ENCODE peak calls at places on chromosomes 5 and 9, in four cellular contexts. X is A549, D is ovary, U is SK-N-SH. L is an unnamed sample.

GRCh38 chr5:175654807-175655206 is 3.1 kb upstream of the HRH2 start:
- DNase-seq in X (no peak), D (no peak), U (no peak), L (no peak)

GRCh38 chr5:36357391-36357790 is 55.7 kb upstream of the RANBP3L start:
- DNase-seq in D (no peak), U (no peak), X (no peak), L (no peak)

GRCh38 chr5:180673371-180674252 is 24.2 kb upstream of the FLT4 start:
- DNase-seq in X (no peak), U (peak), D (no peak), L (no peak)

GRCh38 chr5:143041461-143041860 is 271.3 kb downstream of the ARHGAP26 start:
- DNase-seq in D (no peak), X (no peak), U (no peak), L (no peak)

GRCh38 chr9:69168709-69169217 is 5.3 kb upstream of the TJP2 start:
- DNase-seq in U (no peak), D (no peak), X (no peak), L (no peak)

GRCh38 chr5:108148715-108149139 is 233.2 kb downstream of the FBXL17 start:
- DNase-seq in D (no peak), X (peak), U (peak), L (no peak)

GRCh38 chr9:89154218-89154617 is 24.4 kb downstream of the SHC3 start:
- DNase-seq in D (no peak), U (no peak), X (no peak), L (no peak)

GRCh38 chr5:56696900-56697299 is 118.4 kb upstream of the MAP3K1 start:
- DNase-seq in D (peak), X (no peak), U (no peak), L (no peak)

GRCh38 chr9:133990366-133991210 is 1.5 kb downstream of the VAV2 start:
- DNase-seq in U (peak), D (peak), X (peak), L (no peak)

GRCh38 chr5:580436-580835 is 31.7 kb upstream of the CEP72 start:
- DNase-seq in D (no peak), X (no peak), U (no peak), L (no peak)

GRCh38 chr5:127088226-127088625 is 14.9 kb upstream of the C5orf63 start:
- DNase-seq in U (no peak), D (no peak), X (peak), L (no peak)

GRCh38 chr9:81456431-81456970 is 232.8 kb downstream of the TLE1 start:
- DNase-seq in U (no peak), X (no peak), D (no peak), L (no peak)

GRCh38 chr5:35183243-35183955 is 46.9 kb downstream of the PRLR start:
- DNase-seq in X (peak), D (peak), U (peak), L (no peak)

GRCh38 chr9:37121881-37122280 is 1.5 kb downstream of the ZCCHC7 start:
- DNase-seq in X (no peak), U (no peak), D (no peak), L (no peak)

GRCh38 chr9:119951090-119951489 is 581.9 kb upstream of the BRINP1 start:
- DNase-seq in D (no peak), X (no peak), U (no peak), L (no peak)

GRCh38 chr9:16442622-16443021 is 427.8 kb downstream of the BNC2 start:
- DNase-seq in U (no peak), D (no peak), X (peak), L (no peak)

GRCh38 chr9:114486205-114486963 is 18.9 kb downstream of the WHRN start:
- DNase-seq in U (no peak), D (no peak), X (no peak), L (no peak)

GRCh38 chr9:91255327-91255726 is 106.4 kb downstream of the AUH start:
- DNase-seq in X (no peak), D (no peak), U (no peak), L (no peak)

GRCh38 chr9:112032733-112033132 is 136.1 kb downstream of the UGCG start:
- DNase-seq in U (no peak), D (no peak), X (no peak), L (no peak)

GRCh38 chr9:98791147-98792095 is 4.9 kb downstream of the ANKS6 start:
- DNase-seq in D (peak), X (peak), U (peak), L (peak)

GRCh38 chr5:55441107-55441771 is 93.5 kb downstream of the PLPP1 start:
- DNase-seq in U (no peak), D (no peak), X (no peak), L (no peak)

GRCh38 chr9:13076616-13077015 is 202.9 kb downstream of the MPDZ start:
- DNase-seq in X (no peak), D (no peak), U (no peak), L (no peak)

GRCh38 chr5:81850494-81850893 is 99.6 kb upstream of the SSBP2 start:
- DNase-seq in U (no peak), D (peak), X (no peak), L (no peak)

GRCh38 chr5:56169281-56169680 is 63.8 kb downstream of the ANKRD55 start:
- DNase-seq in X (no peak), U (no peak), D (no peak), L (no peak)

GRCh38 chr5:29697786-29698414 is 1495.6 kb upstream of the CDH6 start:
- DNase-seq in U (peak), X (no peak), D (no peak), L (no peak)

GRCh38 chr9:87189006-87189405 is 241.7 kb upstream of the GAS1 start:
- DNase-seq in U (no peak), X (no peak), D (no peak), L (no peak)

GRCh38 chr5:137019229-137019628 is 479.9 kb downstream of the SPOCK1 start:
- DNase-seq in X (no peak), D (no peak), U (no peak), L (no peak)

GRCh38 chr9:36222449-36222848 is 31.7 kb downstream of the CLTA start:
- DNase-seq in U (no peak), D (no peak), X (no peak), L (no peak)

GRCh38 chr5:133867341-133867740 is 101.1 kb downstream of the C5orf15 start:
- DNase-seq in X (no peak), D (no peak), U (no peak), L (no peak)

GRCh38 chr9:114098021-114098659 is 952 bp downstream of the KIF12 start:
- DNase-seq in U (peak), X (peak), D (peak), L (no peak)

GRCh38 chr9:1869843-1870242 is 145.3 kb upstream of the SMARCA2 start:
- DNase-seq in U (peak), D (no peak), X (peak), L (no peak)

GRCh38 chr5:17105744-17106450 is 111.5 kb upstream of the BASP1 start:
- DNase-seq in U (no peak), X (no peak), D (no peak), L (no peak)

GRCh38 chr5:6831678-6832077 is 118.4 kb downstream of the TENT4A start:
- DNase-seq in U (no peak), D (no peak), X (no peak), L (no peak)

GRCh38 chr5:56451742-56452141 is 218.6 kb upstream of the ANKRD55 start:
- DNase-seq in X (no peak), D (no peak), U (no peak), L (no peak)

GRCh38 chr9:110745656-110746055 is 77.1 kb downstream of the MUSK start:
- DNase-seq in D (no peak), U (no peak), X (no peak), L (no peak)

GRCh38 chr9:100070642-100071041 is 28.2 kb downstream of the ERP44 start:
- DNase-seq in X (no peak), U (no peak), D (no peak), L (no peak)

GRCh38 chr9:75457474-75458011 is 369.2 kb downstream of the OSTF1 start:
- DNase-seq in U (no peak), X (no peak), D (no peak), L (no peak)

GRCh38 chr9:124733964-124734740 is 37.0 kb downstream of the NR6A1 start:
- DNase-seq in U (no peak), D (no peak), X (no peak), L (no peak)
- TF ChIP-seq EP300 in U (no peak), D (no peak), X (no peak), L (no peak)

GRCh38 chr9:124298646-124299235 is 41.0 kb downstream of the NEK6 start:
- DNase-seq in D (no peak), X (no peak), U (no peak), L (no peak)
- TF ChIP-seq EP300 in D (no peak), X (no peak), U (no peak), L (no peak)

DNA sequence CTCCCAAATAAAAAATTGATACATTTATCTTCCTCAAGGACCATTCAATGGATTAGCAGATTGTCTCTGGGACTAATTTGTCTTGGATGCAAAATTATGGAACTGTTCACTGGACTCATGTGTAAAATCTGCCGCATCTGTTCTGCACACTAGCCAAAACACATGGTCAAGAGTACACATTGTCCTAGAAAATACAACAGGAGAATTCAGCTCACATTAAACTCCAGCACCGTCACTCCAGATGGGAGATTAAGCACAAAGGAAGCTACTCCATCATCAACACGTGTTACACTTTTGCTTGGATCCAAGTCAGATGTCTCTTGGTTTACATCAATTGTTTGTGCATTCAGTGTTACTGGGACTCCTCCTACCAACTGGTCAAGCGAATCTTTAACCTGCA is 28.8 kb downstream of the C5 start:
- DNase-seq in D (no peak), U (no peak), X (no peak), L (no peak)
- TF ChIP-seq EP300 in D (no peak), U (no peak), X (no peak), L (no peak)

GRCh38 chr5:141320225-141321169 is at the start of gene TAF7:
- DNase-seq in U (peak), D (peak), X (peak), L (peak)
- TF ChIP-seq EP300 in U (peak), D (peak), X (no peak), L (no peak)

DNA sequence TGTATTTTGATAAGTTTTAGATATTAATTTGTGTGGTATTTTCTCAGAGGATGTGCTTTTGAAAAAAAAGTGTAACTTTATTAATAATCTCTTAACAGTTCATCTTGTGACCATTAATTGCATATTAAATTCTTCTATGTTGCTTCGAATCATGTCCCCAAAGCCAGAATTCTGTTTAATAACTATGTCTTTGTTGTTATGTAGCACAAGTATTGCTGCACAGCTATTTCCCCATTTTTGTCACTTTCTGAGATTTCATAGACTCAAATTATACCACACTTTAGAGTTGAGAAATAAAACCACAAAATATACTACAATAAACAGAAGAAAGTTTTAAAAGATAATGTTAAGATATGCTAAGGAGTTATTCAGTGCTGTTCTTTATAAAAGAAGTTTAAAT is 2.8 kb downstream of the MEF2C start:
- DNase-seq in X (no peak), U (no peak), D (no peak), L (no peak)
- TF ChIP-seq EP300 in X (no peak), U (no peak), D (no peak), L (no peak)

GRCh38 chr9:14099737-14100136 is 214.2 kb downstream of the NFIB start:
- DNase-seq in D (no peak), U (no peak), X (no peak), L (no peak)
- TF ChIP-seq EP300 in D (no peak), U (no peak), X (no peak), L (no peak)

L was measured in esophagus muscularis mucosa.